ENCODE peak calls at places on chromosomes 4 and X, in six cellular contexts. L, K, P, J, W and A are unnamed samples.

GRCh38 chr4:165096776-165097175 is 15.9 kb downstream of the TMEM192 start:
- DNase-seq in K (peak; percentile 38), W (peak; percentile 65), L (peak; percentile 5), J (no peak), P (peak; percentile 23), A (peak; percentile 21)

GRCh38 chr4:144627663-144628076 is 18.3 kb upstream of the HHIP start:
- DNase-seq in K (no peak), J (no peak), W (peak; percentile 20), L (no peak), P (peak; percentile 80), A (no peak)

GRCh38 chr4:176186721-176187395 is 8.5 kb downstream of the SPATA4 start:
- DNase-seq in L (no peak), J (no peak), K (peak; percentile 33), P (no peak), W (peak; percentile 67), A (peak; percentile 23)

GRCh38 chrX:152635941-152636340 is 1.8 kb upstream of the GABRQ start:
- DNase-seq in L (peak; percentile 35), K (peak; percentile 61), P (peak; percentile 71), W (peak; percentile 55), J (no peak), A (peak; percentile 40)

GRCh38 chr4:94934201-94934600 is 176.4 kb downstream of the BMPR1B start:
- DNase-seq in L (no peak), J (no peak), K (peak; percentile 23), P (peak; percentile 47), W (no peak), A (no peak)

GRCh38 chrX:6024204-6024603 is 204.5 kb downstream of the NLGN4X start:
- DNase-seq in L (no peak), P (peak; percentile 21), J (no peak), K (no peak), W (peak; percentile 12), A (peak; percentile 9)

GRCh38 chr4:36218121-36218520 is 26.2 kb downstream of the ARAP2 start:
- DNase-seq in P (no peak), J (no peak), W (no peak), L (no peak), K (no peak), A (no peak)

GRCh38 chr4:8600686-8601085 is 8.1 kb downstream of the CPZ start:
- DNase-seq in L (no peak), W (no peak), J (no peak), P (no peak), K (no peak), A (no peak)

GRCh38 chr4:53956454-53956853 is 108.0 kb downstream of the CHIC2 start:
- DNase-seq in P (no peak), K (no peak), J (no peak), L (no peak), W (no peak), A (no peak)

GRCh38 chr4:126265880-126266279 is 951.1 kb downstream of the FAT4 start:
- DNase-seq in L (no peak), J (no peak), W (no peak), K (peak; percentile 36), P (no peak), A (no peak)

GRCh38 chr4:167906851-167907250 is 185.5 kb upstream of the ANXA10 start:
- DNase-seq in L (no peak), W (no peak), J (no peak), K (no peak), P (no peak), A (no peak)

GRCh38 chrX:133412246-133412645 is 3.0 kb downstream of the GPC4 start:
- DNase-seq in W (no peak), J (no peak), L (no peak), K (peak; percentile 62), P (no peak), A (no peak)

GRCh38 chr4:10015140-10015753 is 6.0 kb downstream of the SLC2A9 start:
- DNase-seq in P (peak; percentile 62), L (no peak), K (peak; percentile 38), J (no peak), W (peak; percentile 15), A (peak; percentile 27)

GRCh38 chr4:48225368-48226141 is 44.1 kb downstream of the TEC start:
- DNase-seq in J (no peak), K (no peak), W (no peak), L (no peak), P (no peak), A (no peak)

GRCh38 chrX:22748093-22748999 is 251.4 kb upstream of the DDX53 start:
- DNase-seq in L (peak; percentile 4), P (peak; percentile 63), W (peak; percentile 31), J (no peak), K (peak; percentile 33), A (peak; percentile 24)

GRCh38 chr4:173507471-173508385 is 22.3 kb downstream of the HAND2 start:
- DNase-seq in W (no peak), P (no peak), J (no peak), L (no peak), K (no peak), A (no peak)

GRCh38 chrX:3598696-3599095 is 114.8 kb downstream of the PRKX start:
- DNase-seq in W (no peak), L (no peak), K (no peak), J (no peak), P (no peak), A (no peak)

GRCh38 chrX:103918050-103918449 is 44.4 kb upstream of the TMSB15B start:
- DNase-seq in K (peak; percentile 52), L (no peak), P (peak; percentile 80), W (peak; percentile 49), J (no peak), A (peak; percentile 56)

GRCh38 chrX:103913356-103914020 is 48.9 kb upstream of the TMSB15B start:
- DNase-seq in J (no peak), L (no peak), P (peak; percentile 2), K (peak; percentile 11), W (no peak), A (no peak)

GRCh38 chrX:103918584-103919335 is 43.7 kb upstream of the TMSB15B start:
- DNase-seq in L (no peak), W (peak; percentile 51), J (peak; percentile 78), K (peak; percentile 56), P (peak; percentile 72), A (peak; percentile 37)

DNA sequence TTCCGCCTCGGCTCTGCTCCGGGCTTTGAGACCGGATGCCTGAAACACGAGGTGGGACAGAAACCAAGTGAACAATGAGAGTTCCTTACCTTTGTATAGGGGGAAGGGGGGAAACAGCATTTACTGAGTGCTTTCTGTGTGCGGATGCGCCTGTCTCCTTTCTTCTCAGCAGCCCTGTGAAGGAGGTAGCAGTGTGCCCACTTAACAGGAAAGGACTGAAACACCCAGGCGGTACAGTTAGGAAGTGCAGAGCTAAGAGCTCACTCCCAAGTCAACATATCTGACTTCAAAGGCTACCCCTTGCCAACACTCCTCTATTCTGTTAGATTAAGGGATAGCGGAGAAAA is 43.1 kb upstream of the TMSB15B start:
- DNase-seq in J (no peak), W (peak; percentile 14), K (peak; percentile 43), L (no peak), P (peak; percentile 58), A (peak; percentile 25)
- TF ChIP-seq CTCF in J (peak; percentile 35), W (peak; percentile 31), K (peak; percentile 47), L (peak; percentile 33), P (peak; percentile 37), A (peak; percentile 57)

GRCh38 chrX:95835223-95835622 is 849.4 kb upstream of the DIAPH2 start:
- DNase-seq in W (no peak), K (no peak), J (no peak), P (no peak), L (no peak), A (no peak)

GRCh38 chrX:95841863-95842262 is 842.8 kb upstream of the DIAPH2 start:
- DNase-seq in P (no peak), J (no peak), L (no peak), K (no peak), W (no peak), A (no peak)

DNA sequence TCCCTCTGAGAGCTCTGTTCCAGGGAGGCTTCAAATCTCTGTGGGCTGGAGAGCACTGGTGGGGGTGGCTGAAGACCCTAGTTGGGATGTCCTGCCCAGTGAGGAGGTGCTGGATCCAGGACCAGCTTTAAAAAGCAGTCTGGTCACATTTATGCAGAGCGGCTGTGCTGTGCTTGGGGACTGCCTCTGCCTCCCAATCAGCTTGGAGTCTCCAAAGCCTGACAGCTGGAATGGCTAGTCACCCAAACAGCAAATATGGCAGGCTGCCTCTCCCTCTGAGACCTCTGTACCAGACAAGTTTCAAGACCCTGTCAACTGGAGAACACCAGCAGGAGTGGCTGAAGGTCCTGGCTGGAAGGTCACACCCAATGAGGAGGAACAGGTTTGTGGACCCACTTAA is 848.1 kb upstream of the DIAPH2 start:
- DNase-seq in K (no peak), W (no peak), J (no peak), L (no peak), P (no peak), A (no peak)
- TF ChIP-seq CTCF in K (no peak), W (no peak), J (no peak), L (no peak), P (no peak), A (no peak)

GRCh38 chr4:80322716-80323115 is 12.8 kb upstream of the CFAP299 start:
- DNase-seq in K (peak; percentile 60), J (no peak), W (peak; percentile 32), P (peak; percentile 68), L (no peak), A (peak; percentile 63)

GRCh38 chr4:80321341-80321740 is 14.2 kb upstream of the CFAP299 start:
- DNase-seq in P (no peak), L (no peak), K (no peak), J (no peak), W (no peak), A (no peak)

GRCh38 chr4:80324171-80324570 is 11.4 kb upstream of the CFAP299 start:
- DNase-seq in W (no peak), L (no peak), J (no peak), K (no peak), P (no peak), A (no peak)

DNA sequence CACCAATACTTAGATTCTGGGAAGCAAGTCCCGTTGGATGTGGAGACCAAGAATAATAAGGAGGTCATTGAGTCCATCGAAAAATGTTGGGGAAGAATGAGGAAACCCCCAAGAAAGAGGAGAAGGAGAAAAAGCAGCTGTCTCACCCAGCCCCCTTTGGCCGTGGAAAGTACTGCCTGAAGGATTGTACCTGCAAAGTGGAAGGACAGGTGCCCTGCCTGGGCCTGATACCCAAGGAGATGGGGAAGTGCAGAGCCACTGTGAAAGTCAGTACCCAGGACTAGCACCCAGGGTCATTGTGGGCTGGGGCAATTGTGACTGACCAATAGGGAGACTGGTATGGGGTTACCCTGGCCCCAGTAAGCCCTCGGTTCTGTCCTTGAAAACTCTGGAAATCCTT is 13.8 kb upstream of the CFAP299 start:
- DNase-seq in K (no peak), P (no peak), J (no peak), W (no peak), L (no peak), A (no peak)
- TF ChIP-seq CTCF in K (no peak), P (no peak), J (no peak), W (no peak), L (no peak), A (peak; percentile 49)

GRCh38 chrX:71623105-71623450 is 4.8 kb upstream of the CXCR3 start:
- DNase-seq in K (no peak), W (no peak), P (no peak), J (no peak), L (no peak), A (no peak)

GRCh38 chrX:71621644-71622346 is 3.5 kb upstream of the CXCR3 start:
- DNase-seq in J (no peak), W (peak; percentile 12), P (no peak), L (no peak), K (peak; percentile 39), A (no peak)

GRCh38 chrX:71623714-71624113 is 5.4 kb upstream of the CXCR3 start:
- DNase-seq in P (no peak), K (no peak), L (no peak), W (no peak), J (no peak), A (no peak)

GRCh38 chrX:71625471-71625870 is 7.2 kb upstream of the CXCR3 start:
- DNase-seq in K (no peak), P (no peak), L (no peak), W (no peak), J (no peak), A (no peak)

GRCh38 chrX:71622347-71623104 is 4.2 kb upstream of the CXCR3 start:
- DNase-seq in J (peak; percentile 84), W (peak; percentile 52), K (peak; percentile 81), L (peak; percentile 34), P (peak; percentile 74), A (no peak)
- TF ChIP-seq CTCF in J (peak; percentile 31), W (peak; percentile 23), K (peak; percentile 44), L (peak; percentile 35), P (peak; percentile 40), A (no peak)